ENCODE peak calls at places on chromosome 17, in four cellular contexts. H, V, P and E are unnamed samples.

GRCh38 chr17:68255731-68256538 is 8.1 kb downstream of the AMZ2 start:
- DNase-seq in H (no peak), V (no peak), P (no peak), E (no peak)

GRCh38 chr17:33651631-33652030 is 358.5 kb upstream of the ASIC2 start:
- DNase-seq in H (no peak), V (no peak), P (no peak), E (no peak)

GRCh38 chr17:82126479-82127314 is 28.7 kb upstream of the FASN start:
- DNase-seq in H (no peak), V (no peak), P (peak), E (no peak)

GRCh38 chr17:82086941-82087906 is 10.8 kb downstream of the FASN start:
- DNase-seq in H (no peak), V (no peak), P (no peak), E (no peak)

GRCh38 chr17:68435876-68436842 is 21.1 kb downstream of the WIPI1 start:
- DNase-seq in H (peak), V (peak), P (peak), E (peak)

GRCh38 chr17:4811471-4811870 is 4.5 kb downstream of the PLD2 start:
- DNase-seq in H (no peak), V (no peak), P (no peak), E (no peak)

GRCh38 chr17:27245230-27245696 is 48.7 kb upstream of the WSB1 start:
- DNase-seq in H (peak), V (peak), P (peak), E (peak)

GRCh38 chr17:7974638-7975131 is 27.7 kb upstream of the GUCY2D start:
- DNase-seq in H (no peak), V (no peak), P (no peak), E (no peak)

GRCh38 chr17:42380935-42381334 is 7.3 kb downstream of the STAT3 start:
- DNase-seq in H (no peak), V (no peak), P (no peak), E (no peak)

GRCh38 chr17:13426991-13427390 is 174.7 kb downstream of the HS3ST3A1 start:
- DNase-seq in H (no peak), V (no peak), P (no peak), E (no peak)

GRCh38 chr17:43913584-43913983 is 6.2 kb upstream of the MPP2 start:
- DNase-seq in H (no peak), V (no peak), P (no peak), E (no peak)

GRCh38 chr17:42900460-42901331 is at the start of gene G6PC1:
- DNase-seq in H (no peak), V (no peak), P (no peak), E (no peak)

GRCh38 chr17:72301887-72302286 is 181.1 kb downstream of the SOX9 start:
- DNase-seq in H (no peak), V (no peak), P (no peak), E (no peak)

GRCh38 chr17:78556812-78557211 is 20.4 kb downstream of the DNAH17 start:
- DNase-seq in H (no peak), V (no peak), P (no peak), E (no peak)

GRCh38 chr17:61556224-61557188 is 34.5 kb downstream of the NACA2 start:
- DNase-seq in H (peak), V (no peak), P (no peak), E (no peak)

GRCh38 chr17:79681628-79682261 is 49.0 kb upstream of the ENPP7 start:
- DNase-seq in H (no peak), V (no peak), P (no peak), E (no peak)